ENCODE peak calls at places on chromosomes 1 and 21, in six cellular contexts. A, M, J, I, V and W are unnamed samples.

GRCh38 chr1:211370669-211371068 is 44.0 kb downstream of the TRAF5 start:
- DNase-seq in A (no peak), M (no peak), J (no peak), I (no peak), V (no peak), W (no peak)

GRCh38 chr1:55353709-55354620 is 138.8 kb upstream of the USP24 start:
- DNase-seq in A (no peak), M (no peak), J (no peak), I (no peak), V (no peak), W (no peak)

GRCh38 chr21:41761211-41762181 is 5.4 kb downstream of the RIPK4 start:
- DNase-seq in A (no peak), M (peak), J (no peak), I (no peak), V (no peak), W (peak)

GRCh38 chr1:237953238-237953637 is 62.5 kb upstream of the ZP4 start:
- DNase-seq in A (no peak), M (no peak), J (peak), I (no peak), V (no peak), W (peak)

GRCh38 chr1:182189535-182190066 is 128.1 kb upstream of the ZNF648 start:
- DNase-seq in A (no peak), M (no peak), J (peak), I (no peak), V (no peak), W (no peak)

GRCh38 chr1:3192825-3193224 is 123.8 kb downstream of the PRDM16 start:
- DNase-seq in A (no peak), M (no peak), J (no peak), I (no peak), V (no peak), W (no peak)

GRCh38 chr1:214192825-214193643 is 87.9 kb upstream of the SMYD2 start:
- DNase-seq in A (peak), M (no peak), J (no peak), I (no peak), V (no peak), W (no peak)

GRCh38 chr1:244296447-244296846 is 155.3 kb downstream of the ADSS2 start:
- DNase-seq in A (no peak), M (no peak), J (no peak), I (no peak), V (no peak), W (no peak)

GRCh38 chr1:117573386-117574040 is 32.3 kb upstream of the TENT5C start:
- DNase-seq in A (no peak), M (peak), J (no peak), I (no peak), V (peak), W (peak)

GRCh38 chr1:179083533-179083932 is 1.7 kb downstream of the TOR3A start:
- DNase-seq in A (no peak), M (no peak), J (peak), I (no peak), V (no peak), W (no peak)

GRCh38 chr1:222995230-222995580 is 147.8 kb downstream of the TLR5 start:
- DNase-seq in A (no peak), M (no peak), J (peak), I (no peak), V (no peak), W (peak)

GRCh38 chr1:227887697-227888403 is 59.9 kb downstream of the WNT9A start:
- DNase-seq in A (no peak), M (peak), J (peak), I (no peak), V (peak), W (no peak)

GRCh38 chr21:38815060-38815405 is 9.3 kb downstream of the ETS2 start:
- DNase-seq in A (no peak), M (no peak), J (no peak), I (no peak), V (no peak), W (peak)

GRCh38 chr1:178539291-178539690 is 26.4 kb downstream of the TEX35 start:
- DNase-seq in A (no peak), M (no peak), J (no peak), I (no peak), V (no peak), W (no peak)

GRCh38 chr1:15786581-15786980 is 20.9 kb downstream of the UQCRHL start:
- DNase-seq in A (no peak), M (no peak), J (no peak), I (no peak), V (no peak), W (peak)

GRCh38 chr1:21673277-21673780 is 4.2 kb upstream of the RAP1GAP start:
- DNase-seq in A (peak), M (peak), J (no peak), I (no peak), V (peak), W (no peak)

GRCh38 chr21:38352536-38353219 is 95.9 kb downstream of the KCNJ15 start:
- DNase-seq in A (no peak), M (peak), J (peak), I (no peak), V (peak), W (peak)

GRCh38 chr1:43171312-43171875 is 696 bp downstream of the EBNA1BP2 start:
- DNase-seq in A (no peak), M (no peak), J (peak), I (no peak), V (no peak), W (peak)

GRCh38 chr21:38965910-38966504 is 160.3 kb downstream of the ETS2 start:
- DNase-seq in A (no peak), M (peak), J (peak), I (no peak), V (no peak), W (no peak)

GRCh38 chr1:210736681-210737080 is 397.3 kb downstream of the KCNH1 start:
- DNase-seq in A (no peak), M (no peak), J (no peak), I (no peak), V (no peak), W (no peak)

GRCh38 chr1:1168451-1169411 is 4.9 kb upstream of the TTLL10 start:
- DNase-seq in A (no peak), M (peak), J (no peak), I (no peak), V (no peak), W (no peak)

GRCh38 chr1:37478451-37478871 is 4.1 kb downstream of the ZC3H12A start:
- DNase-seq in A (no peak), M (peak), J (no peak), I (no peak), V (no peak), W (peak)

GRCh38 chr1:112172294-112172882 is 182.9 kb upstream of the KCND3 start:
- DNase-seq in A (peak), M (peak), J (peak), I (no peak), V (peak), W (peak)

GRCh38 chr1:43619314-43619790 is 30.6 kb upstream of the KDM4A start:
- DNase-seq in A (no peak), M (no peak), J (no peak), I (no peak), V (no peak), W (no peak)

GRCh38 chr1:212973426-212973825 is 23.1 kb downstream of the VASH2 start:
- DNase-seq in A (no peak), M (no peak), J (no peak), I (no peak), V (no peak), W (no peak)

GRCh38 chr1:229342305-229342901 is 444 bp downstream of the CCSAP start:
- DNase-seq in A (no peak), M (peak), J (peak), I (peak), V (peak), W (peak)

GRCh38 chr1:59193443-59194093 is 103.3 kb upstream of the FGGY start:
- DNase-seq in A (no peak), M (no peak), J (no peak), I (no peak), V (no peak), W (no peak)

DNA sequence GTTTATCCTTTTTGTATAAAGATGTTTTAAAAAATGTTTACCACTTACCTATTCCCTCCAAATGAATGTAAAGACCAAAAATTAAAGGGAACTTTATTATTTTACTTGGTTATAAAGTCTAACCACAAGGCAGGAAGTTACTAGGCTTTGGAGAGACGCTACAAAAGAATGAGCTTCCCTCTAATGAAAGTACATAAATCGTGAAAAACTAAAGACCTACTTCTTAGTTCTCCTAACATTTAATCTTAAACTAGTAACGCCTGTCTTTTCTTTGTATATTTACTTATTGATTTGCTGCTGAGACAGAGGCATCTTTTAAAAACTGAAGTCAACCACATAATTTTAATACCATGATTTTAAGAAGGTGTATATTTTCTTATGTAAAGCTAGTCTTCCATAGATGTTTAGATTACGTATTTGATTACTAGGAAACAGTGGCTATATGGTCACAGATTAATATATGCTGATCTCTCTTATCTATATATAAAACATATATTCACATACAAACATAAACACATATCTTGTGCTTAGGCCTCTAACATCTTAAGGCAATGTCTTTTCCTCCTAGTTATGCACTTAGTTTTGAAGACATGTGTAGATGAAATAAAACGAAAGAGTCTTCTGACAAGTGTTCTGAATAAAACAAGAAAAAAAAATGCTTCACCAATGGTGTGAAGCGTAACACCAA is 466.9 kb downstream of the USP25 start:
- DNase-seq in A (no peak), M (no peak), J (no peak), I (no peak), V (no peak), W (peak)
- H3K4me3 ChIP-seq in A (peak), M (no peak), J (no peak), I (no peak), V (peak), W (peak)

DNA sequence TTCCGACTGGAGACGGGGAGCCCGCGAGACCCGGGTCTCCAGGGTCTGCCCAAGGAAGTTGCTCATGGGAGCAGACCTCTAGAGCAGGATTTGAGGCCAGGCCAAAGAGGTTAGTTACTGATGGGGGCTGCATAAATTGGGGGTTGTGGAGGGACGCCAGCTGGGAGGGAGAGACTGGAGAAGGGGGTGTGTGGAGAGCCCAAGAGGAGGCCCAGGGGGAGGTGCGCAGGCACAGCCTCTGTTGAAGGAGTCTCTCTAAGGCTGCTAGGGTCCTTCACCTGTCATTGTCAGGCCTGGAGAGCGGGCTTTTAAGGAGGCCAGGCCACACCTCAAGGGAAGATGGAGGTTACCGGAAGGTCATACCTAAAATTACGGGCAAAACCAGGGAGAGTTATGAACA is 363 bp downstream of the PLA2G5 start:
- DNase-seq in A (no peak), M (no peak), J (no peak), I (no peak), V (no peak), W (no peak)
- H3K4me3 ChIP-seq in A (no peak), M (no peak), J (no peak), I (no peak), V (peak), W (no peak)

GRCh38 chr1:62744594-62745577 is 39.0 kb upstream of the ATG4C start:
- DNase-seq in A (no peak), M (no peak), J (no peak), I (no peak), V (no peak), W (no peak)
- H3K4me3 ChIP-seq in A (no peak), M (no peak), J (no peak), I (no peak), V (no peak), W (no peak)

GRCh38 chr1:151036356-151036755 is at the start of gene BNIPL:
- DNase-seq in A (no peak), M (no peak), J (peak), I (no peak), V (no peak), W (peak)
- H3K4me3 ChIP-seq in A (no peak), M (no peak), J (no peak), I (no peak), V (no peak), W (no peak)

DNA sequence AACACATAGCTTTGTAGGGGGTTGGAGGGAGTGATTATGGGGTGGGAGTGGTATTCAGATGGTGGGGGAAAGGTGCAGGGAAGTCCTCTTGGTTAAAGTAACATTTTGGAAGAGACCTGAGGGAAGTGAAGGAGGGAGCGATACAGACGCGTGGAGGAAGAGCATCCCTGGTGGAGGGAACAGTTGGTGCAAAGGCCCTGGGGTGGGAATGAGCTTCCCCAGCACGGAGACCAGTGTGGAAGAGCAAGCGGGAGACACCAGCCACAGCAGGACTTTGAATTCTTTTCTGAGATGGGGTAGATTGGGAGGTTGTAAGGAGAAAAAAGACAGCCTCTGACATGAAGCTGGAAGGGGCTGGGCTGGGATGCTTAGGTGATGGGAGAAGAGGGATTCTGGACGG is 23.5 kb downstream of the DHRS3 start:
- DNase-seq in A (no peak), M (no peak), J (no peak), I (no peak), V (no peak), W (no peak)
- H3K4me3 ChIP-seq in A (no peak), M (no peak), J (no peak), I (peak), V (no peak), W (no peak)

GRCh38 chr1:29161977-29162376 is 19.7 kb downstream of the SRSF4 start:
- DNase-seq in A (no peak), M (no peak), J (no peak), I (no peak), V (no peak), W (no peak)
- H3K4me3 ChIP-seq in A (no peak), M (no peak), J (no peak), I (no peak), V (no peak), W (no peak)

GRCh38 chr21:28444131-28444530 is 548.5 kb downstream of the LTN1 start:
- DNase-seq in A (no peak), M (no peak), J (no peak), I (no peak), V (no peak), W (no peak)
- H3K4me3 ChIP-seq in A (no peak), M (no peak), J (no peak), I (no peak), V (no peak), W (no peak)

DNA sequence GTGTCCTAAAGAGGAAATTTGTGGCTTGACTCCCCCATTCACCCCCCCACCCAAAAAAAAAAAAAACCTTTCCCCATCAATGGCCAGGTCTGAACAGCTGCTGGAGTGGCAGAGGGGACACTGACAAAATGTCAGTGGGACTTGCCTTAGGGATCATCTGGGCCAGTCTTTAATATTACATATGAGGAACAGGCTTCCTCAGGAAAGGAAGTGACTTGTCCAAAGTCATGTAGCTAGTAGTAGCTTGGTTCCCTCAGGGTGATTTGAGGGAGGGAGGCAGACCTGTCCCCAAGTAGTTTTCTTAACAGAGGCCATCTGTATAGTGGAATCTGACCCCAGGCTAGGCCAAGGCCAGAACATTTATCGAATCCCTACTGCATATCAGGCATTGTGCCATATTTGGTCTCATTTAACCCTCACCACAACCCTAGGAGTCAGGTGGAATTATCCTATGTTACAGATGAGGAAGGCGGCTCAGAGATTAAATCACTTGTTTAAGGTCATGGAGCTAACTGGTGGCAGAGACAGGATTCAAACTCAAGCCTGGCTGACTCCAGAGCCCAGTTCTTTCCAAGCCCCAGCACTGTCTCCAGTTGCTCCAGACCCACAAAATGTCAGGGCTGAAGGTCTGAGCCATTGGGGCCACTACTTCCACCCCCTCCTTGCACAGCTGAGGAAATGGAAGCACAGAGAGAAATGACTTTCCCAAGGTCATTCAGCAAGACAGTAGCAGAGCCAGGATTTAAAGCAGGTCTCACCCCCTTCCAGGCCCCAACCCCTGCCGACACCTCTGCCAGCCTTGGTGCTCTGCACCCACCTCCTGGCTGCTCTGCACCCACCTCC is 10.4 kb downstream of the ZBTB7B start:
- DNase-seq in A (no peak), M (no peak), J (no peak), I (no peak), V (no peak), W (no peak)
- H3K4me3 ChIP-seq in A (no peak), M (no peak), J (no peak), I (peak), V (no peak), W (no peak)

DNA sequence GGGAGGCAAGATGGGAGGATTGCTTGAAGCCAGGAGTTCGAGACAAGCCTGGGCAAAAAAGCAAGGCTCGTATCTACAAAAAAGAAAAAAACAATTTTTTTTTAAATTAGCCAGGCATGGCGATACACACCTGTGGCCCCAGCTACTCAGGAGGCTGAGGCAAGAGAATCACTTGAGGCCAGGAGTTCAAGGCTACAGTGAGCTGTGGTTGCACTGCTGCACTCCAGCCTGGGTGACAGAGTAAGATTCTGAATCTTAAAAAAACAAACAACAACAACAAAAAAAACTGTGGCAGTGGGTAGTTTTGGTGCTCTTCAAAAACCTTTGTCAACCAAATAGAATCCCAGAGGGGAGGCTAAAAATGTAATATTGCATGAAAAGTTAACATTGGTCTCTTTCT is 734 bp downstream of the PTPN22 start:
- DNase-seq in A (no peak), M (no peak), J (no peak), I (no peak), V (no peak), W (no peak)
- H3K4me3 ChIP-seq in A (no peak), M (no peak), J (no peak), I (peak), V (no peak), W (no peak)

GRCh38 chr21:29017639-29018237 is 1.4 kb downstream of the RWDD2B start:
- DNase-seq in A (no peak), M (no peak), J (no peak), I (no peak), V (no peak), W (no peak)
- H3K4me3 ChIP-seq in A (peak), M (no peak), J (no peak), I (peak), V (no peak), W (peak)